ENCODE peak calls at places on chromosomes 4 and X, in nine cellular contexts. T, O, R, A, Y, M, F, V and Z are unnamed samples.

GRCh38 chr4:53309321-53310020 is 56.4 kb downstream of the SCFD2 start:
- DNase-seq in T (no peak), O (peak; percentile 53), Y (no peak), V (no peak), M (no peak), A (no peak), F (no peak), R (no peak), Z (no peak)

GRCh38 chrX:109685656-109686078 is 47.4 kb downstream of the ACSL4 start:
- DNase-seq in M (peak; percentile 13), R (no peak), A (no peak), Y (no peak), V (no peak), O (no peak), T (no peak), F (no peak), Z (no peak)

GRCh38 chr4:17788956-17789355 is 7.5 kb upstream of the FAM184B start:
- DNase-seq in R (no peak), V (no peak), A (no peak), F (no peak), Y (peak; percentile 43), O (no peak), T (peak; percentile 50), M (no peak), Z (no peak)

GRCh38 chr4:83109480-83110221 is 4.9 kb downstream of the PLAC8 start:
- DNase-seq in V (peak; percentile 45), Y (peak; percentile 3), A (peak; percentile 40), F (peak; percentile 65), T (no peak), R (peak; percentile 68), M (peak; percentile 67), O (peak; percentile 13), Z (peak; percentile 18)

GRCh38 chrX:102746134-102746584 is 25.6 kb downstream of the GPRASP3 start:
- DNase-seq in R (peak; percentile 78), F (peak; percentile 46), M (peak; percentile 8), V (no peak), Y (no peak), T (no peak), A (no peak), O (peak; percentile 11), Z (peak; percentile 22)

GRCh38 chr4:155722816-155723499 is 35.9 kb upstream of the GUCY1B1 start:
- DNase-seq in F (no peak), O (peak; percentile 13), A (no peak), R (no peak), T (peak; percentile 43), M (no peak), Y (peak; percentile 77), V (no peak), Z (no peak)

GRCh38 chr4:43132010-43132582 is 239.6 kb downstream of the GRXCR1 start:
- DNase-seq in T (peak; percentile 48), V (peak; percentile 80), O (peak; percentile 79), R (no peak), Y (peak; percentile 66), A (peak; percentile 73), M (peak; percentile 51), F (peak; percentile 75), Z (peak; percentile 80)

GRCh38 chr4:170325599-170325998 is 235.8 kb upstream of the AADAT start:
- DNase-seq in M (no peak), A (no peak), T (no peak), F (no peak), V (no peak), O (no peak), R (no peak), Y (no peak), Z (no peak)

GRCh38 chrX:55713635-55714034 is 3.9 kb upstream of the RRAGB start:
- DNase-seq in O (no peak), F (no peak), A (no peak), V (no peak), M (no peak), Y (no peak), T (no peak), R (no peak), Z (no peak)

GRCh38 chrX:55717521-55718497 is at the start of gene RRAGB:
- DNase-seq in F (peak; percentile 88), R (peak; percentile 97), A (peak; percentile 67), V (peak; percentile 95), M (peak; percentile 84), T (peak; percentile 87), O (peak; percentile 93), Y (peak; percentile 91), Z (peak; percentile 96)

GRCh38 chrX:55714111-55714510 is 3.4 kb upstream of the RRAGB start:
- DNase-seq in M (no peak), T (no peak), Y (no peak), A (no peak), F (no peak), O (no peak), R (no peak), V (no peak), Z (no peak)

GRCh38 chrX:55716937-55717336 is 612 bp upstream of the RRAGB start:
- DNase-seq in M (no peak), F (no peak), R (no peak), T (no peak), V (no peak), O (no peak), A (no peak), Y (no peak), Z (no peak)

DNA sequence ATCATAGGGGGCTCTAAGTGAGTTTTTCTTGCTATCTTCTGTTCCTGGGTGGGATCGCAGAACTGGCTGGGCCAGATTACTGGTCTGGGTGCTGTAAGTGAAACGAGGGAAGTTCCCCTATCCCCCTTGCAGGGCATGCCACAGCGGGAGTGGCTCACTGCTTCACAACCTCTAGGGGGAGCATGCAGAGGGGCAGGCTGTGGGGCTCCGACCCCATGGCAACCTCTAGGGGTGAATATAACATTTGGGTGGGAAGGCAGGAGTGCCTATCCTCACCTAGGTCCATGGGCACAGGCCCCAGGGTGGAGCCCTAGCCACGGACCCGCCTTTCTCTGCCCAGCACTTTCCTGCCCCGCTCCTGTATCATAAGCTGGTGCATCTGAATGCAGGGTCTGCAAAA is 1.7 kb upstream of the RRAGB start:
- DNase-seq in M (no peak), T (no peak), R (no peak), O (no peak), F (peak; percentile 17), V (no peak), Y (no peak), A (no peak), Z (no peak)
- TF ChIP-seq CTCF in M (no peak), T (no peak), R (no peak), O (no peak), F (no peak), V (no peak), Y (no peak), A (no peak), Z (no peak)

GRCh38 chr4:120877021-120877420 is 45.5 kb downstream of the PRDM5 start:
- DNase-seq in M (no peak), F (no peak), V (no peak), Y (no peak), O (peak; percentile 3), R (no peak), T (no peak), A (no peak), Z (no peak)

GRCh38 chr4:120870279-120870673 is 52.2 kb downstream of the PRDM5 start:
- DNase-seq in M (no peak), T (no peak), R (no peak), O (no peak), A (no peak), Y (no peak), F (peak; percentile 61), V (no peak), Z (no peak)

GRCh38 chr4:120874792-120875774 is 47.4 kb downstream of the PRDM5 start:
- DNase-seq in M (no peak), O (no peak), A (no peak), V (no peak), F (peak; percentile 22), T (no peak), R (no peak), Y (no peak), Z (no peak)

GRCh38 chr4:120871173-120871572 is 51.4 kb downstream of the PRDM5 start:
- DNase-seq in A (no peak), V (no peak), R (no peak), T (no peak), O (no peak), F (no peak), Y (no peak), M (no peak), Z (no peak)

GRCh38 chr4:120873554-120873953 is 49.0 kb downstream of the PRDM5 start:
- DNase-seq in F (no peak), Y (no peak), R (no peak), T (no peak), O (no peak), A (no peak), V (no peak), M (no peak), Z (no peak)
- TF ChIP-seq CTCF in F (no peak), Y (peak; percentile 21), R (no peak), T (peak; percentile 26), O (peak; percentile 28), A (peak; percentile 48), V (peak; percentile 29), M (no peak), Z (no peak)

GRCh38 chr4:26157541-26157940 is 163.3 kb upstream of the RBPJ start:
- DNase-seq in O (no peak), V (no peak), R (no peak), M (no peak), T (no peak), Y (peak; percentile 54), F (no peak), A (no peak), Z (no peak)

GRCh38 chr4:26163425-26164362 is 157.1 kb upstream of the RBPJ start:
- DNase-seq in F (no peak), O (peak; percentile 26), V (no peak), R (no peak), Y (no peak), T (no peak), A (no peak), M (no peak), Z (no peak)

GRCh38 chr4:26162095-26162494 is 158.7 kb upstream of the RBPJ start:
- DNase-seq in A (no peak), V (no peak), M (no peak), O (no peak), T (no peak), F (no peak), Y (no peak), R (no peak), Z (no peak)

DNA sequence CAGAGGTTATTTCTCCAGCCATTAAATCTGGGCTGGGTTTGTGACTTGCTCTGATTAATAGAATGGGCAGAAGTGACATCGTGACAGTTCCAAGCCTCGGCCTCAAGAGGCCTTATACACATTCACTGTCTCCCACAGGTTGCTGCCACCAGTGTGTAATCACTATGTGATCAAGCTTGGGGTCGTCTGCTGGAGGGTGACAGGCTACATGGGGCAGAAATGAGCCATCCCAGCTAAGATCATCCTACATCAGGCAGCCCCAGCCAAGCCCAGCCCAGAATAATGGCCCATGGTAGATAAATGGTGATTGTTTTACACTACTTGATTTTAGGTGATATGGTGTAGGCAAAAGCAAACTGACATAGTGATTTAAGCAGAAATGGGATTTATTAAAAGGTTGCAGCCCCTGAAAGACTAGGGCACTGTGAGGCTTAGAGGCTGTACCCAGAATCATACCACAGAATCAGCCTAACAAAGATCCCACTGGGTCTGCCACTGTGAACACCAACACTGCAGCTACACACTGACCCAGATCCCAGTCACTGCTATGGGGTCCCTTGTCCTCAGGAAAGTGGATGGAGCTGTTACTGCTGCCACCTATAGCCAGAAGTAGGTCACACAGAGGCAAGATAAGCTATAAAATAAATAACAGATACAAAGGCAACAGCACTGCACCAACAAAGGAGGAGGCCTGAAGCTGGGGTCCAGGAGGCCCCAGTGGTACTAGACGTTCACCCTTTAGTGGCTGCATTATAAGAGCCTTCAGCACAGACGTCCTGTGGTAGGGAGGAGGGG is 159.6 kb upstream of the RBPJ start:
- DNase-seq in O (no peak), F (peak; percentile 33), T (no peak), R (no peak), V (no peak), A (peak; percentile 6), M (no peak), Y (no peak), Z (no peak)
- TF ChIP-seq CTCF in O (peak; percentile 45), F (no peak), T (peak; percentile 4), R (no peak), V (no peak), A (peak; percentile 33), M (no peak), Y (peak; percentile 32), Z (peak; percentile 60)

GRCh38 chrX:17670874-17671273 is 66.4 kb upstream of the SCML1 start:
- DNase-seq in R (no peak), O (no peak), Y (no peak), M (no peak), F (no peak), A (no peak), T (no peak), V (no peak), Z (no peak)

GRCh38 chrX:17669458-17669857 is 67.8 kb upstream of the SCML1 start:
- DNase-seq in V (no peak), T (no peak), M (no peak), Y (no peak), A (no peak), R (no peak), F (no peak), O (no peak), Z (no peak)

GRCh38 chrX:17669891-17670290 is 67.4 kb upstream of the SCML1 start:
- DNase-seq in A (no peak), V (no peak), Y (no peak), M (no peak), F (no peak), R (no peak), O (no peak), T (no peak), Z (no peak)

GRCh38 chrX:17674611-17675010 is 62.7 kb upstream of the SCML1 start:
- DNase-seq in R (no peak), V (no peak), Y (no peak), A (no peak), O (no peak), F (no peak), T (peak; percentile 8), M (no peak), Z (peak; percentile 36)

DNA sequence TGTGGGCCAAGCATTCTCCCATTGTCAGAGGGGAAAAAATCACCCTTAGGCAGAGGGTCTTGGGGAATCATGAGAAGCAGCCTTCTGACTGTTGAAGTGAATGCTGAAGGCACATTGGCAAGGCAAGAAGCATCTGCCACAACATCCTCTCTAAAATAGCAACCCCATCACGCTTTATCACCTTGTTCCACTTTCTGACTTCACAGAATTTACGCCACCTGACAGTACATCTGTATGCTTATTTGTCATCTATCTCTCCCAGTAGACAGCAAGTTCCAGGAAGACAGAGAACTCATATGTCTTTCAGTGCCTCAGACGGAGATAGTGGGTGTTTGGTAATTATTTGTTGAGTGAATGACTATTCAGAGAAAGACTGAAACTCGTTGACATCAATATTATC is 68.4 kb upstream of the SCML1 start:
- DNase-seq in F (no peak), V (no peak), Y (no peak), A (no peak), R (no peak), M (no peak), O (no peak), T (no peak), Z (no peak)
- TF ChIP-seq CTCF in F (no peak), V (no peak), Y (no peak), A (no peak), R (no peak), M (no peak), O (no peak), T (no peak), Z (no peak)